ENCODE peak calls at places on chromosomes 2 and 18, in five cellular contexts. One of them, this sample, is unnamed.

GRCh38 chr2:242075683-242076082 is 206.2 kb downstream of the RTP5 start:
- DNase-seq in Peyer's patch: no peak
- DNase-seq in MM.1S: no peak
- DNase-seq in astrocyte of the cerebellum: no peak
- DNase-seq in kidney epithelial cell: no peak
- DNase-seq in this sample: peak

GRCh38 chr18:13574761-13575160 is 151.6 kb downstream of the FAM210A start:
- DNase-seq in astrocyte of the cerebellum: no peak
- DNase-seq in Peyer's patch: no peak
- DNase-seq in MM.1S: no peak
- DNase-seq in kidney epithelial cell: no peak
- DNase-seq in this sample: peak

GRCh38 chr2:44351088-44351487 is 10.2 kb downstream of the PREPL start:
- DNase-seq in kidney epithelial cell: no peak
- DNase-seq in Peyer's patch: no peak
- DNase-seq in astrocyte of the cerebellum: no peak
- DNase-seq in MM.1S: no peak
- DNase-seq in this sample: peak

GRCh38 chr2:108959401-108959800 is 29.6 kb downstream of the EDAR start:
- DNase-seq in kidney epithelial cell: no peak
- DNase-seq in astrocyte of the cerebellum: peak
- DNase-seq in Peyer's patch: no peak
- DNase-seq in MM.1S: no peak
- DNase-seq in this sample: no peak

GRCh38 chr2:9793156-9793917 is 49.9 kb upstream of the TAF1B start:
- DNase-seq in Peyer's patch: no peak
- DNase-seq in MM.1S: no peak
- DNase-seq in kidney epithelial cell: no peak
- DNase-seq in astrocyte of the cerebellum: no peak
- DNase-seq in this sample: no peak

GRCh38 chr18:39788395-39788794 is 2166.6 kb upstream of the PIK3C3 start:
- DNase-seq in astrocyte of the cerebellum: no peak
- DNase-seq in MM.1S: no peak
- DNase-seq in kidney epithelial cell: no peak
- DNase-seq in Peyer's patch: no peak
- DNase-seq in this sample: peak

GRCh38 chr2:85318222-85319182 is 9.3 kb downstream of the TGOLN2 start:
- DNase-seq in astrocyte of the cerebellum: no peak
- DNase-seq in kidney epithelial cell: no peak
- DNase-seq in MM.1S: no peak
- DNase-seq in Peyer's patch: no peak
- DNase-seq in this sample: peak

GRCh38 chr2:195486987-195487644 is 169.9 kb upstream of the SLC39A10 start:
- DNase-seq in Peyer's patch: no peak
- DNase-seq in kidney epithelial cell: peak
- DNase-seq in MM.1S: peak
- DNase-seq in astrocyte of the cerebellum: peak
- DNase-seq in this sample: peak

GRCh38 chr2:226794751-226795171 is 4.9 kb downstream of the IRS1 start:
- DNase-seq in kidney epithelial cell: no peak
- DNase-seq in Peyer's patch: no peak
- DNase-seq in astrocyte of the cerebellum: peak
- DNase-seq in MM.1S: no peak
- DNase-seq in this sample: peak

GRCh38 chr2:29262681-29263260 is 147.6 kb downstream of the CLIP4 start:
- DNase-seq in MM.1S: no peak
- DNase-seq in astrocyte of the cerebellum: no peak
- DNase-seq in kidney epithelial cell: no peak
- DNase-seq in Peyer's patch: no peak
- DNase-seq in this sample: no peak

GRCh38 chr2:167406558-167406957 is 518.3 kb downstream of the XIRP2 start:
- DNase-seq in MM.1S: no peak
- DNase-seq in astrocyte of the cerebellum: peak
- DNase-seq in kidney epithelial cell: no peak
- DNase-seq in Peyer's patch: no peak
- DNase-seq in this sample: no peak

GRCh38 chr2:64338910-64339500 is 115.0 kb upstream of the LGALSL start:
- DNase-seq in MM.1S: no peak
- DNase-seq in astrocyte of the cerebellum: peak
- DNase-seq in Peyer's patch: no peak
- DNase-seq in kidney epithelial cell: no peak
- DNase-seq in this sample: no peak

GRCh38 chr2:190999949-191000665 is 13.9 kb downstream of the STAT1 start:
- DNase-seq in kidney epithelial cell: no peak
- DNase-seq in astrocyte of the cerebellum: no peak
- DNase-seq in Peyer's patch: no peak
- DNase-seq in MM.1S: no peak
- DNase-seq in this sample: no peak

GRCh38 chr2:20242727-20243377 is 17.9 kb upstream of the SDC1 start:
- DNase-seq in kidney epithelial cell: no peak
- DNase-seq in astrocyte of the cerebellum: no peak
- DNase-seq in Peyer's patch: no peak
- DNase-seq in MM.1S: no peak
- DNase-seq in this sample: no peak

GRCh38 chr2:26033270-26033768 is 565 bp upstream of the RAB10 start:
- DNase-seq in MM.1S: no peak
- DNase-seq in kidney epithelial cell: no peak
- DNase-seq in Peyer's patch: no peak
- DNase-seq in astrocyte of the cerebellum: peak
- DNase-seq in this sample: peak

GRCh38 chr2:111148225-111148873 is 27.6 kb downstream of the BCL2L11 start:
- DNase-seq in kidney epithelial cell: no peak
- DNase-seq in MM.1S: no peak
- DNase-seq in astrocyte of the cerebellum: no peak
- DNase-seq in Peyer's patch: no peak
- DNase-seq in this sample: no peak

GRCh38 chr2:7838636-7839035 is 843.2 kb upstream of the ID2 start:
- DNase-seq in astrocyte of the cerebellum: no peak
- DNase-seq in Peyer's patch: no peak
- DNase-seq in kidney epithelial cell: no peak
- DNase-seq in MM.1S: no peak
- DNase-seq in this sample: no peak

GRCh38 chr2:138515084-138515483 is 13.5 kb downstream of the SPOPL start:
- DNase-seq in MM.1S: no peak
- DNase-seq in astrocyte of the cerebellum: no peak
- DNase-seq in kidney epithelial cell: no peak
- DNase-seq in Peyer's patch: no peak
- DNase-seq in this sample: no peak

GRCh38 chr2:9408641-9409151 is 14.6 kb downstream of the ITGB1BP1 start:
- DNase-seq in Peyer's patch: no peak
- DNase-seq in kidney epithelial cell: no peak
- DNase-seq in MM.1S: no peak
- DNase-seq in astrocyte of the cerebellum: peak
- DNase-seq in this sample: no peak

GRCh38 chr2:149732001-149732685 is 144.6 kb upstream of the MMADHC start:
- DNase-seq in Peyer's patch: no peak
- DNase-seq in kidney epithelial cell: peak
- DNase-seq in astrocyte of the cerebellum: no peak
- DNase-seq in MM.1S: no peak
- DNase-seq in this sample: peak

GRCh38 chr2:133952896-133953295 is 301.0 kb upstream of the MGAT5 start:
- DNase-seq in kidney epithelial cell: no peak
- DNase-seq in astrocyte of the cerebellum: no peak
- DNase-seq in MM.1S: peak
- DNase-seq in Peyer's patch: peak
- DNase-seq in this sample: no peak

GRCh38 chr18:55988537-55988936 is 400.5 kb upstream of the TCF4 start:
- DNase-seq in astrocyte of the cerebellum: no peak
- DNase-seq in kidney epithelial cell: no peak
- DNase-seq in Peyer's patch: no peak
- DNase-seq in MM.1S: no peak
- DNase-seq in this sample: peak

GRCh38 chr2:203647579-203647978 is 58.9 kb upstream of the CD28 start:
- DNase-seq in kidney epithelial cell: no peak
- DNase-seq in MM.1S: no peak
- DNase-seq in astrocyte of the cerebellum: no peak
- DNase-seq in Peyer's patch: no peak
- DNase-seq in this sample: no peak

GRCh38 chr2:10544252-10544651 is 96.1 kb upstream of the ODC1 start:
- DNase-seq in Peyer's patch: no peak
- DNase-seq in astrocyte of the cerebellum: no peak
- DNase-seq in MM.1S: no peak
- DNase-seq in kidney epithelial cell: no peak
- DNase-seq in this sample: no peak

GRCh38 chr2:238719641-238720040 is 128.2 kb upstream of the TWIST2 start:
- DNase-seq in kidney epithelial cell: no peak
- DNase-seq in astrocyte of the cerebellum: no peak
- DNase-seq in MM.1S: no peak
- DNase-seq in Peyer's patch: no peak
- DNase-seq in this sample: no peak

GRCh38 chr2:238722181-238722580 is 125.7 kb upstream of the TWIST2 start:
- DNase-seq in astrocyte of the cerebellum: no peak
- DNase-seq in Peyer's patch: no peak
- DNase-seq in kidney epithelial cell: no peak
- DNase-seq in MM.1S: no peak
- DNase-seq in this sample: no peak

GRCh38 chr2:238717084-238717483 is 130.8 kb upstream of the TWIST2 start:
- DNase-seq in astrocyte of the cerebellum: no peak
- DNase-seq in MM.1S: no peak
- DNase-seq in Peyer's patch: no peak
- DNase-seq in kidney epithelial cell: no peak
- DNase-seq in this sample: no peak

GRCh38 chr2:238722883-238723282 is 125.0 kb upstream of the TWIST2 start:
- DNase-seq in kidney epithelial cell: no peak
- DNase-seq in MM.1S: no peak
- DNase-seq in Peyer's patch: no peak
- DNase-seq in astrocyte of the cerebellum: no peak
- DNase-seq in this sample: no peak

DNA sequence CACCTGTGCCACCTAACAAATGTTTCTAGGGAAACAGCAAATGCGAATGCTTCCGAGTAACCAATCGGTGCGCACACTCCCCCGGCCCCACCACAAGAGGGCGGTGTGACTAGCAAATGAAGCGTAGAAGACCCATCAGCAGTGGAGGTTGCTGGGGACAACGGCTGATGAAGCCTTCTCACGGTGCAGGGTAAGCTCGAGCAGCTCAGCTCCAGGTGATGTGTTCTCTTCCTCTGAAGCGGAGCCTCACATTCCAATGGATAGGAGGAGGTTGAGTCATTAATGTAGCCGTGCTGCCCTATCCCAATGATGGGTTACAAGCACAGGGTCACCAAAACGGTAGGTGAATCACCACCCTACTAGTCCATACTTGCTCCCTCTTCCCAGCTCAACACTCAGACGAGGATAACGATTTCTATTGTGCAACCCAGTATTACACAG is 127.6 kb upstream of the TWIST2 start:
- DNase-seq in Peyer's patch: no peak
- DNase-seq in MM.1S: peak
- DNase-seq in astrocyte of the cerebellum: no peak
- DNase-seq in kidney epithelial cell: no peak
- DNase-seq in this sample: peak
- TF ChIP-seq CTCF in Peyer's patch: peak
- TF ChIP-seq CTCF in MM.1S: peak
- TF ChIP-seq CTCF in astrocyte of the cerebellum: peak
- TF ChIP-seq CTCF in kidney epithelial cell: peak
- TF ChIP-seq CTCF in this sample: peak

DNA sequence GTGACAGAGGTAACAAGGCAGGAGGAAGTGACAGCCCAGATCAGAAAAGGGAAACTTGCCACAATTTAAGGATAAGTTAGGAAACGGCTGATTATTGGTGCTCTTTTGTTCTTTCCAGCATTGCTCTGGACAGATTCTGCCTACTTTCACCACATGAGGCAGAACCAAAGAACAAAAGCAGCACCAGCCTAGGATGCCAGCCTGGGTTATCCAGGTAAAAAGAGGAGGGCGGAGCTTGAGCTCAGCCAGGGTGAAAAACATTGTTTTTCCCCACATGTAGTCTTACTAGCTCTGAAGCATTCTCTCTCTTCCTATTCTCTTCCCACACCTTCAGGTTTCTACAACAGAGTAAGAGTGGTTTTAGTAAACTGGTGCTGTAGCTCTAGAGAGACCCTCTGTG is 300.5 kb downstream of the TMX3 start:
- DNase-seq in astrocyte of the cerebellum: no peak
- DNase-seq in Peyer's patch: no peak
- DNase-seq in MM.1S: no peak
- DNase-seq in kidney epithelial cell: no peak
- DNase-seq in this sample: no peak
- H3K4me3 ChIP-seq in astrocyte of the cerebellum: no peak
- H3K4me3 ChIP-seq in Peyer's patch: no peak
- H3K4me3 ChIP-seq in MM.1S: no peak
- H3K4me3 ChIP-seq in kidney epithelial cell: no peak
- H3K4me3 ChIP-seq in this sample: no peak

DNA sequence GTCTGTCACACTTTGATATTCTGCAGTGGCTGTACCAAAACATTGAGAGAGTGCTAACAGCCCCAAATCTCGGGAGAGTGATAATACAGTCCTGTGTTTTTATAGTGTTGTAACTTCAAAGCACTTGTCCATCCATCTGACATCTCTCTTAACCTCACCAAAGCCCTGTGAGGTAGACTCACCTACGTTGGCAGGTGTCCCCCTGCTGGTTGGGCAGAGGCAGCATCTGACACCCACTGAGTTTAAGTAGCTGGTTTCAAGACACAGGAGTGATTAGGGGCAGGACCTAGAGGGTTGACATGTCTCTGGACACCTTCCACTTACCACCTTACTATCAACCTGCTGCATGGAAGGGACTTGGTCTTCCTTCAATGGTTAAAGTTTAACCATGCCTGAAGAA is 22.9 kb downstream of the COLEC12 start:
- DNase-seq in Peyer's patch: no peak
- DNase-seq in kidney epithelial cell: no peak
- DNase-seq in MM.1S: peak
- DNase-seq in astrocyte of the cerebellum: no peak
- DNase-seq in this sample: no peak
- TF ChIP-seq CTCF in Peyer's patch: peak
- TF ChIP-seq CTCF in kidney epithelial cell: peak
- TF ChIP-seq CTCF in MM.1S: peak
- TF ChIP-seq CTCF in astrocyte of the cerebellum: peak
- TF ChIP-seq CTCF in this sample: peak

GRCh38 chr2:231621051-231621879 is 28.6 kb downstream of the TEX44 start:
- DNase-seq in Peyer's patch: no peak
- DNase-seq in kidney epithelial cell: no peak
- DNase-seq in MM.1S: no peak
- DNase-seq in astrocyte of the cerebellum: no peak
- DNase-seq in this sample: peak
- H3K4me3 ChIP-seq in Peyer's patch: no peak
- H3K4me3 ChIP-seq in kidney epithelial cell: no peak
- H3K4me3 ChIP-seq in MM.1S: no peak
- H3K4me3 ChIP-seq in astrocyte of the cerebellum: no peak
- H3K4me3 ChIP-seq in this sample: no peak

This sample was measured in fibroblast of villous mesenchyme.